ENCODE peak calls at places on chromosomes 11 and 22, in eight cellular contexts. F is PC-3, Q is heart right ventricle, K is fibroblast of lung, C is foreskin fibroblast, L is AG04450, E is sigmoid colon, V is lung. U is an unnamed sample.

GRCh38 chr11:27471588-27472397 is 797 bp downstream of the LGR4 start:
- DNase-seq in L (no peak), F (peak), Q (peak), E (peak), K (no peak), C (no peak), V (no peak), U (no peak)

GRCh38 chr11:7527029-7527428 is 13.2 kb downstream of the PPFIBP2 start:
- DNase-seq in L (no peak), Q (no peak), C (no peak), V (no peak), E (no peak), F (no peak), K (no peak), U (no peak)

GRCh38 chr11:115198301-115198700 is 305.9 kb downstream of the CADM1 start:
- DNase-seq in L (no peak), V (no peak), Q (no peak), K (peak), F (no peak), E (no peak), C (no peak), U (no peak)

GRCh38 chr11:79486239-79486984 is 45.6 kb upstream of the TENM4 start:
- DNase-seq in V (no peak), F (no peak), L (no peak), C (no peak), K (no peak), E (no peak), Q (no peak), U (no peak)

GRCh38 chr11:10456519-10456918 is 1.5 kb downstream of the AMPD3 start:
- DNase-seq in V (peak), E (no peak), Q (no peak), K (no peak), L (no peak), F (no peak), C (no peak), U (no peak)

GRCh38 chr11:35803115-35803514 is 140.5 kb downstream of the TRIM44 start:
- DNase-seq in K (no peak), Q (no peak), E (no peak), V (no peak), F (no peak), C (no peak), L (no peak), U (no peak)

GRCh38 chr11:35260342-35260985 is 121.5 kb downstream of the CD44 start:
- DNase-seq in L (peak), F (peak), K (peak), V (no peak), E (no peak), C (peak), Q (no peak), U (peak)

GRCh38 chr22:38618682-38619081 is 37.5 kb downstream of the FAM227A start:
- DNase-seq in Q (no peak), E (no peak), C (peak), F (no peak), L (no peak), V (no peak), K (no peak), U (peak)

GRCh38 chr11:11035331-11035730 is 177.5 kb upstream of the ZBED5 start:
- DNase-seq in E (no peak), L (no peak), V (no peak), Q (no peak), C (no peak), K (no peak), F (no peak), U (no peak)

GRCh38 chr11:69376155-69377028 is 82.4 kb downstream of the MYEOV start:
- DNase-seq in L (no peak), Q (no peak), V (no peak), K (no peak), C (no peak), F (no peak), E (no peak), U (no peak)

GRCh38 chr11:44755553-44756505 is 29.1 kb downstream of the TSPAN18 start:
- DNase-seq in E (peak), C (no peak), Q (peak), L (no peak), K (no peak), F (no peak), V (no peak), U (peak)

DNA sequence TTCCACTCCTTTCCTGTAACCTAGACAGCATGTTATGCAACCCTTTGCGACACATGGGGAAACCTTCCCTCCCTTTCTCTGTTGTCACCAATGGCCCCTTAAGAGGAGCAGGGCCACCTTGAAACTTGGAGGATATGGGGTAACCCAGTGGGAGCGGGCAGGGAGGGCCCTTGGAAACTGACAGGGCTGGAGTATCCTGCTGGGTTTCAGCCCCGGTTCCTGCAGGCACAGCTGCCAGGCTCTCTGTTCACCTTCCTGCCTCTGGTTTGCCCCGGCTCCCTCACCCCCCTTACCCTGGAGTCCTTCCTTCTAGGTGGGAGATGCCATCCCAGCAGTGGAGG is 1.5 kb downstream of the PRDX5 start:
- DNase-seq in F (no peak), C (no peak), E (peak), L (no peak), K (no peak), Q (no peak), V (no peak), U (no peak)
- H3K4me3 ChIP-seq in F (peak), C (peak), E (peak), L (peak), K (peak), Q (peak), V (no peak), U (peak)

GRCh38 chr11:65454696-65455456 is 32.3 kb downstream of the NEAT1 start:
- DNase-seq in E (peak), L (no peak), C (peak), F (peak), Q (peak), V (peak), K (peak), U (peak)
- TF ChIP-seq CTCF in E (no peak), L (no peak), C (no peak), F (peak), Q (no peak), V (no peak), K (no peak), U (no peak)

GRCh38 chr22:41844036-41844435 is 11.1 kb downstream of the SREBF2 start:
- DNase-seq in L (no peak), F (no peak), V (no peak), Q (no peak), E (no peak), K (no peak), C (no peak), U (no peak)
- H3K4me3 ChIP-seq in L (no peak), F (no peak), V (no peak), Q (no peak), E (no peak), K (no peak), C (no peak), U (no peak)

DNA sequence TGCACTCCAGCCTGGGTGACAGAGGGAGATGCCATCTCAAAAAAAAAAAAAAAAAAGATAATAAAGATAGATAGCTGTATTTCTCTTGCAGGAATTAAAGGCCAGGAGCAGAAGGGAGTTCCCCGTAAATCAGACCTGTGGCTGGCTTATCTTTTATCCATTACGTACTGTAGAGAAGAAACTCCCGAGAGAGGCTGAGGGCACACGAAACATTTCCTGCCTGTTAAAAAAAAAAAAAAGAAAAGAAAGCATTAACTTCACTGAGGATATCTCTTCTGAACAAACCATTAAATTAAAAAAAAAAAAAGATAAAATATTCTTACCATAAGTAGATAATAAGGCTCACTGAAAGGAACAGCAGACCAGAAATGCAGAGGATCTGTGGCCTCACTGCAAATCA is 22.5 kb downstream of the P4HA3 start:
- DNase-seq in Q (no peak), K (no peak), L (no peak), C (no peak), V (no peak), F (no peak), E (no peak), U (peak)
- TF ChIP-seq CTCF in Q (no peak), K (no peak), L (no peak), C (no peak), V (no peak), F (no peak), E (no peak), U (no peak)

DNA sequence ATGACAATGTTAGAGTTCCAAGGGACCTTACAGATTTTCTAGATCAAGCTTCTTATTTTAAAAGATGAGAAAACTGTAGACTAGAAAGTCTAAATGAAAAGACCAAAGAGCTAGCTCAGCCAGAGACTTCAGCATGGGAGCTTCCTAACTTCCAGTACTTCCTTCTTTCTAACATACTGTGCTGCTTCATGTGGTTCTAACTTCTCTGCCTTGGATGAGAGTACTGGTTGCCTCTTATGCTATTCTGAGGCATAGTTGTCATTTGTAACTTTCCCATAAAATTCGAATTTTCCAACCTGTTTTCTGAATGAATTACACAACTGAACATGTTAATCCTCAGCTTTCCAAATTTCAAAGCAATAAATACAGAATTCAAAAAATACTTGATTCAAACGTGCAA is 1.8 kb downstream of the MTMR2 start:
- DNase-seq in Q (no peak), K (no peak), E (no peak), L (no peak), F (peak), V (no peak), C (no peak), U (peak)
- H3K4me3 ChIP-seq in Q (peak), K (peak), E (no peak), L (peak), F (peak), V (no peak), C (peak), U (peak)

GRCh38 chr11:93773045-93773477 is 11.0 kb upstream of the MED17 start:
- DNase-seq in Q (no peak), E (no peak), L (no peak), K (no peak), V (no peak), C (no peak), F (no peak), U (no peak)

GRCh38 chr11:93772123-93772522 is 12.0 kb upstream of the MED17 start:
- DNase-seq in V (no peak), K (no peak), L (no peak), F (no peak), Q (no peak), C (peak), E (no peak), U (no peak)

GRCh38 chr11:93770160-93770559 is 13.9 kb upstream of the MED17 start:
- DNase-seq in E (no peak), L (no peak), C (no peak), V (no peak), K (no peak), F (no peak), Q (no peak), U (no peak)

GRCh38 chr11:93773601-93774200 is 10.4 kb upstream of the MED17 start:
- DNase-seq in F (no peak), K (no peak), C (no peak), L (no peak), E (no peak), V (no peak), Q (no peak), U (no peak)

DNA sequence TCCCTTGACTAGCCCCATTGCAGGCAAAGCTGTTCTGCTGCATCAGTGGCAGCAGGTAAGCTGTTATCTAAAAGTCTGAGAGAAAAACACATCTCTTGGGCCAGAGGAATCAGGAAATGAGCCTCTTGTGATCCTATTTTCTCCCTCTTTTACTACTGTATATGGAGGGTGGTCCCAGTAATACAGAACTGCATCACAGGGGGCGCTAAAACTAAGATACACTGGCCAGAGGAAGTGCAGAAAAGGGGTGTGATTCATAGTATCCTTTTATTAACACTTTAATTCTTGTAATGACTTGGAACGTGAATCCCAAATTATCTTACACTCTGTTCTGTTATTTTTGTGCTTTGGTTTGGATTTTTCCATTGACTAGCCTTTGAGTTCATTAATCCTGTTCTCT is 8.8 kb upstream of the MED17 start:
- DNase-seq in C (no peak), E (no peak), L (no peak), V (no peak), Q (no peak), K (no peak), F (peak), U (peak)
- TF ChIP-seq CTCF in C (no peak), E (no peak), L (peak), V (no peak), Q (no peak), K (no peak), F (peak), U (peak)

GRCh38 chr11:63915961-63916836 is 765 bp downstream of the RCOR2 start:
- DNase-seq in E (no peak), Q (peak), L (no peak), F (peak), C (no peak), V (no peak), K (peak), U (no peak)
- H3K4me3 ChIP-seq in E (peak), Q (peak), L (peak), F (peak), C (peak), V (no peak), K (peak), U (peak)

DNA sequence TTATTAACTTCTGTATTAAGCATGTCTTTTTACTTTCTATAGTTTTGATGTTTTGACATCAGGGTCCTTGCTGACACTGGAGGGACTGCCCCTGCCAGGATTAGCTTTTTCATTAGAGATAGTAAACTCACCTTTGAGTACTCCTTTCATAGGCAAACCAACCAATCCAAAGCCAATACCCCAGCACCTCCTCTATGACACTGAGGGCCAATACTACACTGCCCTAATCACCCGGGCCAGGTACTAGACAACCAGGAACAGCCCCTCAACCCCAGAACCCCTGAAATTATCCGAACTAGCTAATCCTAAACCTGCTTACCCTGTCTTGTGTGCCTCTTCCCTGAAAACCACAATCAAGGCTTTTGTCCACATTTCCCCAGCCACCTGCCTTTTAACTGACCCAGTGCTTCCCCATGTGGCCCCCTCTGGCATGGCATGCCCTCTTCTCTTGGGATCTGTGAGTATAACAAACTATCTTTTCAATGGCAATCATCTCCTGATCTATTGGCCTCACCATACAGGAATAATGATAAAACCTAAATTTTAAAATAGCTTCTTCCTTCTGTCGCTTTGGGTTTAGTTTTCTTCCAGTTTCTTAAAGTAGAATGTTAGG is 31.2 kb downstream of the RAB6A start:
- DNase-seq in Q (no peak), F (peak), K (no peak), V (no peak), L (no peak), E (no peak), C (no peak), U (peak)
- TF ChIP-seq CTCF in Q (peak), F (peak), K (peak), V (no peak), L (peak), E (no peak), C (no peak), U (peak)

DNA sequence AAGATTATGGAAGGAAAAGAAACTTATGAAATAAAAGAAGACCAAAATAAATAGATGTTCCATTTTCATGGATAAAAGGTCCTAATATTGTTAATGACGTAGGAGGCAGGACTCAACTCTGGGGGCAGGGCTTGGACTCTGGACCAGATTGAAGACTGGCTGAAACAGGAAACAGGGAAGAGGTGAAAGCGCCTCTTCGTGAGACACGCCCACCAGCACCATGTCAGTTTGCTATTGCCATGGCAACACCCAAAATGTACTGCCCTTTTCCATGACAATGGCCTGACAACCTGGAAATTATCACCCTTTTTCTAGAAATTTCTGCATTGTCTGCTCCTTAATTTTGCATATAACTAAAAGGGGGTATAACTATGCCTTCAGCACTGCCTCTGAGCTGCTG is 1522.2 kb downstream of the TBC1D22A start:
- DNase-seq in K (no peak), V (no peak), E (no peak), C (no peak), F (no peak), L (no peak), Q (no peak), U (no peak)
- H3K4me3 ChIP-seq in K (no peak), V (no peak), E (no peak), C (no peak), F (no peak), L (no peak), Q (no peak), U (no peak)

GRCh38 chr11:58905141-58905715 is 34.1 kb upstream of the GLYATL1 start:
- DNase-seq in C (peak), V (no peak), Q (peak), K (peak), E (no peak), L (no peak), F (peak), U (peak)
- TF ChIP-seq CTCF in C (peak), V (no peak), Q (no peak), K (peak), E (no peak), L (peak), F (no peak), U (no peak)

U was measured in cardiac fibroblast.